ENCODE peak calls at places on chromosomes 11 and 22, in seven cellular contexts. One of them, this sample, is unnamed.

GRCh38 chr11:130601141-130601540 is 152.7 kb downstream of the ADAMTS15 start:
- DNase-seq in activated CD8-positive, alpha-beta memory T cell treated with anti-CD3 and anti-CD28 coated beads, Interleukin-2, amount 50 U/mL, for 48 hours: no peak
- DNase-seq in A549: no peak
- DNase-seq in posterior cingulate gyrus: no peak
- DNase-seq in Caco-2: no peak
- DNase-seq in B cell: no peak
- DNase-seq in T1000: no peak
- DNase-seq in this sample: peak

GRCh38 chr11:36352919-36353318 is 56.8 kb downstream of the PRR5L start:
- DNase-seq in activated CD8-positive, alpha-beta memory T cell treated with anti-CD3 and anti-CD28 coated beads, Interleukin-2, amount 50 U/mL, for 48 hours: peak
- DNase-seq in A549: no peak
- DNase-seq in posterior cingulate gyrus: no peak
- DNase-seq in Caco-2: no peak
- DNase-seq in B cell: no peak
- DNase-seq in T1000: no peak
- DNase-seq in this sample: no peak

GRCh38 chr11:65559951-65560537 is 1.9 kb upstream of the LTBP3 start:
- DNase-seq in activated CD8-positive, alpha-beta memory T cell treated with anti-CD3 and anti-CD28 coated beads, Interleukin-2, amount 50 U/mL, for 48 hours: no peak
- DNase-seq in A549: peak
- DNase-seq in posterior cingulate gyrus: no peak
- DNase-seq in Caco-2: no peak
- DNase-seq in B cell: no peak
- DNase-seq in T1000: peak
- DNase-seq in this sample: no peak

GRCh38 chr11:36037031-36037430 is 93.2 kb downstream of the LDLRAD3 start:
- DNase-seq in activated CD8-positive, alpha-beta memory T cell treated with anti-CD3 and anti-CD28 coated beads, Interleukin-2, amount 50 U/mL, for 48 hours: no peak
- DNase-seq in A549: no peak
- DNase-seq in posterior cingulate gyrus: no peak
- DNase-seq in Caco-2: no peak
- DNase-seq in B cell: no peak
- DNase-seq in T1000: no peak
- DNase-seq in this sample: no peak

GRCh38 chr22:36985490-36985889 is 33.8 kb downstream of the TST start:
- DNase-seq in activated CD8-positive, alpha-beta memory T cell treated with anti-CD3 and anti-CD28 coated beads, Interleukin-2, amount 50 U/mL, for 48 hours: no peak
- DNase-seq in A549: no peak
- DNase-seq in posterior cingulate gyrus: no peak
- DNase-seq in Caco-2: no peak
- DNase-seq in B cell: no peak
- DNase-seq in T1000: no peak
- DNase-seq in this sample: no peak

GRCh38 chr11:37988031-37988430 is 1390.0 kb upstream of the RAG2 start:
- DNase-seq in activated CD8-positive, alpha-beta memory T cell treated with anti-CD3 and anti-CD28 coated beads, Interleukin-2, amount 50 U/mL, for 48 hours: no peak
- DNase-seq in A549: no peak
- DNase-seq in posterior cingulate gyrus: no peak
- DNase-seq in Caco-2: no peak
- DNase-seq in B cell: no peak
- DNase-seq in T1000: no peak
- DNase-seq in this sample: no peak

GRCh38 chr11:8056810-8057463 is 24.1 kb upstream of the TUB start:
- DNase-seq in activated CD8-positive, alpha-beta memory T cell treated with anti-CD3 and anti-CD28 coated beads, Interleukin-2, amount 50 U/mL, for 48 hours: peak
- DNase-seq in A549: no peak
- DNase-seq in posterior cingulate gyrus: no peak
- DNase-seq in Caco-2: no peak
- DNase-seq in B cell: no peak
- DNase-seq in T1000: no peak
- DNase-seq in this sample: no peak

GRCh38 chr11:99766816-99767215 is 746.1 kb downstream of the CNTN5 start:
- DNase-seq in activated CD8-positive, alpha-beta memory T cell treated with anti-CD3 and anti-CD28 coated beads, Interleukin-2, amount 50 U/mL, for 48 hours: no peak
- DNase-seq in A549: no peak
- DNase-seq in posterior cingulate gyrus: no peak
- DNase-seq in Caco-2: no peak
- DNase-seq in B cell: no peak
- DNase-seq in T1000: no peak
- DNase-seq in this sample: no peak

GRCh38 chr11:20669833-20670684 is 673 bp downstream of the NELL1 start:
- DNase-seq in activated CD8-positive, alpha-beta memory T cell treated with anti-CD3 and anti-CD28 coated beads, Interleukin-2, amount 50 U/mL, for 48 hours: no peak
- DNase-seq in A549: no peak
- DNase-seq in posterior cingulate gyrus: peak
- DNase-seq in Caco-2: no peak
- DNase-seq in B cell: no peak
- DNase-seq in T1000: no peak
- DNase-seq in this sample: peak

GRCh38 chr11:116828632-116829524 is 829 bp upstream of the APOC3 start:
- DNase-seq in activated CD8-positive, alpha-beta memory T cell treated with anti-CD3 and anti-CD28 coated beads, Interleukin-2, amount 50 U/mL, for 48 hours: no peak
- DNase-seq in A549: no peak
- DNase-seq in posterior cingulate gyrus: no peak
- DNase-seq in Caco-2: peak
- DNase-seq in B cell: no peak
- DNase-seq in T1000: no peak
- DNase-seq in this sample: no peak

GRCh38 chr11:112564228-112564955 is 303.7 kb upstream of the PLET1 start:
- DNase-seq in activated CD8-positive, alpha-beta memory T cell treated with anti-CD3 and anti-CD28 coated beads, Interleukin-2, amount 50 U/mL, for 48 hours: no peak
- DNase-seq in A549: no peak
- DNase-seq in posterior cingulate gyrus: no peak
- DNase-seq in Caco-2: no peak
- DNase-seq in B cell: no peak
- DNase-seq in T1000: no peak
- DNase-seq in this sample: no peak

GRCh38 chr11:119081682-119082081 is 3.0 kb upstream of the HMBS start:
- DNase-seq in activated CD8-positive, alpha-beta memory T cell treated with anti-CD3 and anti-CD28 coated beads, Interleukin-2, amount 50 U/mL, for 48 hours: no peak
- DNase-seq in A549: no peak
- DNase-seq in posterior cingulate gyrus: no peak
- DNase-seq in Caco-2: no peak
- DNase-seq in B cell: no peak
- DNase-seq in T1000: no peak
- DNase-seq in this sample: no peak

GRCh38 chr22:37435970-37436603 is 8.8 kb upstream of the ELFN2 start:
- DNase-seq in activated CD8-positive, alpha-beta memory T cell treated with anti-CD3 and anti-CD28 coated beads, Interleukin-2, amount 50 U/mL, for 48 hours: no peak
- DNase-seq in A549: no peak
- DNase-seq in posterior cingulate gyrus: no peak
- DNase-seq in Caco-2: no peak
- DNase-seq in B cell: no peak
- DNase-seq in T1000: no peak
- DNase-seq in this sample: no peak

GRCh38 chr11:68012044-68012842 is 2.1 kb downstream of the ALDH3B1 start:
- DNase-seq in activated CD8-positive, alpha-beta memory T cell treated with anti-CD3 and anti-CD28 coated beads, Interleukin-2, amount 50 U/mL, for 48 hours: no peak
- DNase-seq in A549: peak
- DNase-seq in posterior cingulate gyrus: no peak
- DNase-seq in Caco-2: no peak
- DNase-seq in B cell: no peak
- DNase-seq in T1000: no peak
- DNase-seq in this sample: no peak

GRCh38 chr11:5618807-5619206 is 6.0 kb upstream of the TRIM34 start:
- DNase-seq in activated CD8-positive, alpha-beta memory T cell treated with anti-CD3 and anti-CD28 coated beads, Interleukin-2, amount 50 U/mL, for 48 hours: no peak
- DNase-seq in A549: peak
- DNase-seq in posterior cingulate gyrus: no peak
- DNase-seq in Caco-2: no peak
- DNase-seq in B cell: no peak
- DNase-seq in T1000: no peak
- DNase-seq in this sample: no peak

GRCh38 chr11:110092577-110093406 is at the start of gene ZC3H12C:
- DNase-seq in activated CD8-positive, alpha-beta memory T cell treated with anti-CD3 and anti-CD28 coated beads, Interleukin-2, amount 50 U/mL, for 48 hours: peak
- DNase-seq in A549: peak
- DNase-seq in posterior cingulate gyrus: peak
- DNase-seq in Caco-2: peak
- DNase-seq in B cell: peak
- DNase-seq in T1000: peak
- DNase-seq in this sample: peak

GRCh38 chr11:47969401-47969800 is 11.0 kb upstream of the PTPRJ start:
- DNase-seq in activated CD8-positive, alpha-beta memory T cell treated with anti-CD3 and anti-CD28 coated beads, Interleukin-2, amount 50 U/mL, for 48 hours: no peak
- DNase-seq in A549: no peak
- DNase-seq in posterior cingulate gyrus: no peak
- DNase-seq in Caco-2: no peak
- DNase-seq in B cell: no peak
- DNase-seq in T1000: no peak
- DNase-seq in this sample: no peak

GRCh38 chr11:698493-699115 is 3.0 kb downstream of the TMEM80 start:
- DNase-seq in activated CD8-positive, alpha-beta memory T cell treated with anti-CD3 and anti-CD28 coated beads, Interleukin-2, amount 50 U/mL, for 48 hours: no peak
- DNase-seq in A549: no peak
- DNase-seq in posterior cingulate gyrus: no peak
- DNase-seq in Caco-2: no peak
- DNase-seq in B cell: no peak
- DNase-seq in T1000: no peak
- DNase-seq in this sample: no peak

GRCh38 chr11:3950996-3951662 is 95.7 kb downstream of the STIM1 start:
- DNase-seq in activated CD8-positive, alpha-beta memory T cell treated with anti-CD3 and anti-CD28 coated beads, Interleukin-2, amount 50 U/mL, for 48 hours: no peak
- DNase-seq in A549: peak
- DNase-seq in posterior cingulate gyrus: no peak
- DNase-seq in Caco-2: no peak
- DNase-seq in B cell: no peak
- DNase-seq in T1000: no peak
- DNase-seq in this sample: no peak

GRCh38 chr11:95791385-95792033 is 1.2 kb downstream of the CEP57 start:
- DNase-seq in activated CD8-positive, alpha-beta memory T cell treated with anti-CD3 and anti-CD28 coated beads, Interleukin-2, amount 50 U/mL, for 48 hours: no peak
- DNase-seq in A549: no peak
- DNase-seq in posterior cingulate gyrus: no peak
- DNase-seq in Caco-2: no peak
- DNase-seq in B cell: no peak
- DNase-seq in T1000: no peak
- DNase-seq in this sample: no peak

GRCh38 chr11:125433454-125434121 is 62.5 kb downstream of the FEZ1 start:
- DNase-seq in activated CD8-positive, alpha-beta memory T cell treated with anti-CD3 and anti-CD28 coated beads, Interleukin-2, amount 50 U/mL, for 48 hours: no peak
- DNase-seq in A549: peak
- DNase-seq in posterior cingulate gyrus: peak
- DNase-seq in Caco-2: peak
- DNase-seq in B cell: peak
- DNase-seq in T1000: no peak
- DNase-seq in this sample: peak

GRCh38 chr22:33747576-33748180 is 172.6 kb downstream of the LARGE1 start:
- DNase-seq in activated CD8-positive, alpha-beta memory T cell treated with anti-CD3 and anti-CD28 coated beads, Interleukin-2, amount 50 U/mL, for 48 hours: no peak
- DNase-seq in A549: peak
- DNase-seq in posterior cingulate gyrus: no peak
- DNase-seq in Caco-2: no peak
- DNase-seq in B cell: no peak
- DNase-seq in T1000: no peak
- DNase-seq in this sample: no peak

GRCh38 chr22:19035474-19036228 is 86.6 kb downstream of the DGCR2 start:
- DNase-seq in activated CD8-positive, alpha-beta memory T cell treated with anti-CD3 and anti-CD28 coated beads, Interleukin-2, amount 50 U/mL, for 48 hours: peak
- DNase-seq in A549: peak
- DNase-seq in posterior cingulate gyrus: no peak
- DNase-seq in Caco-2: peak
- DNase-seq in B cell: no peak
- DNase-seq in T1000: no peak
- DNase-seq in this sample: no peak

GRCh38 chr22:37569009-37569920 is 9.0 kb downstream of the CDC42EP1 start:
- DNase-seq in activated CD8-positive, alpha-beta memory T cell treated with anti-CD3 and anti-CD28 coated beads, Interleukin-2, amount 50 U/mL, for 48 hours: no peak
- DNase-seq in A549: no peak
- DNase-seq in posterior cingulate gyrus: peak
- DNase-seq in Caco-2: peak
- DNase-seq in B cell: no peak
- DNase-seq in T1000: no peak
- DNase-seq in this sample: no peak

GRCh38 chr22:39068033-39068785 is 8.9 kb upstream of the APOBEC3G start:
- DNase-seq in activated CD8-positive, alpha-beta memory T cell treated with anti-CD3 and anti-CD28 coated beads, Interleukin-2, amount 50 U/mL, for 48 hours: no peak
- DNase-seq in A549: no peak
- DNase-seq in posterior cingulate gyrus: no peak
- DNase-seq in Caco-2: no peak
- DNase-seq in B cell: peak
- DNase-seq in T1000: no peak
- DNase-seq in this sample: no peak

This sample was measured in GM20000.